ENCODE peak calls at places on chromosome 10, in nine cellular contexts. One of them, this sample, is unnamed.

GRCh38 chr10:73650537-73651331 is 5.1 kb downstream of the SYNPO2L start:
- DNase-seq in T-helper 9 cell: no peak
- DNase-seq in renal cortical epithelial cell: no peak
- DNase-seq in NCI-H2081: no peak
- DNase-seq in stimulated activated CD4-positive, alpha-beta T cell treated with anti-CD3 and anti-CD28 coated beads, Interleukin-1b, Interleukin-23, amount 100 ng/mL, for 24 hours: no peak
- DNase-seq in COLO829: no peak
- DNase-seq in iris pigment epithelial cell: peak
- DNase-seq in stimulated activated CD8-positive, alpha-beta memory T cell treated with anti-CD3 and anti-CD28 coated beads, Interleukin-15, amount 100 ng/mL, for 24 hours: no peak
- DNase-seq in NCI-H460: no peak
- DNase-seq in this sample: no peak

GRCh38 chr10:71436268-71436922 is 39.7 kb downstream of the CDH23 start:
- DNase-seq in stimulated activated CD8-positive, alpha-beta memory T cell treated with anti-CD3 and anti-CD28 coated beads, Interleukin-15, amount 100 ng/mL, for 24 hours: no peak
- DNase-seq in stimulated activated CD4-positive, alpha-beta T cell treated with anti-CD3 and anti-CD28 coated beads, Interleukin-1b, Interleukin-23, amount 100 ng/mL, for 24 hours: no peak
- DNase-seq in iris pigment epithelial cell: no peak
- DNase-seq in renal cortical epithelial cell: no peak
- DNase-seq in COLO829: no peak
- DNase-seq in T-helper 9 cell: no peak
- DNase-seq in NCI-H460: no peak
- DNase-seq in NCI-H2081: no peak
- DNase-seq in this sample: no peak

GRCh38 chr10:6511347-6511746 is 68.7 kb downstream of the PRKCQ start:
- DNase-seq in stimulated activated CD4-positive, alpha-beta T cell treated with anti-CD3 and anti-CD28 coated beads, Interleukin-1b, Interleukin-23, amount 100 ng/mL, for 24 hours: no peak
- DNase-seq in T-helper 9 cell: no peak
- DNase-seq in NCI-H2081: no peak
- DNase-seq in NCI-H460: no peak
- DNase-seq in iris pigment epithelial cell: no peak
- DNase-seq in renal cortical epithelial cell: no peak
- DNase-seq in stimulated activated CD8-positive, alpha-beta memory T cell treated with anti-CD3 and anti-CD28 coated beads, Interleukin-15, amount 100 ng/mL, for 24 hours: no peak
- DNase-seq in COLO829: no peak
- DNase-seq in this sample: no peak

GRCh38 chr10:77583527-77583926 is 54.1 kb downstream of the KCNMA1 start:
- DNase-seq in iris pigment epithelial cell: no peak
- DNase-seq in T-helper 9 cell: no peak
- DNase-seq in NCI-H2081: no peak
- DNase-seq in renal cortical epithelial cell: no peak
- DNase-seq in NCI-H460: no peak
- DNase-seq in stimulated activated CD8-positive, alpha-beta memory T cell treated with anti-CD3 and anti-CD28 coated beads, Interleukin-15, amount 100 ng/mL, for 24 hours: no peak
- DNase-seq in stimulated activated CD4-positive, alpha-beta T cell treated with anti-CD3 and anti-CD28 coated beads, Interleukin-1b, Interleukin-23, amount 100 ng/mL, for 24 hours: no peak
- DNase-seq in COLO829: no peak
- DNase-seq in this sample: no peak

GRCh38 chr10:100345570-100346330 is 1.3 kb upstream of the SCD start:
- DNase-seq in renal cortical epithelial cell: peak
- DNase-seq in T-helper 9 cell: no peak
- DNase-seq in NCI-H460: peak
- DNase-seq in stimulated activated CD4-positive, alpha-beta T cell treated with anti-CD3 and anti-CD28 coated beads, Interleukin-1b, Interleukin-23, amount 100 ng/mL, for 24 hours: no peak
- DNase-seq in NCI-H2081: no peak
- DNase-seq in COLO829: no peak
- DNase-seq in iris pigment epithelial cell: peak
- DNase-seq in stimulated activated CD8-positive, alpha-beta memory T cell treated with anti-CD3 and anti-CD28 coated beads, Interleukin-15, amount 100 ng/mL, for 24 hours: no peak
- DNase-seq in this sample: no peak

GRCh38 chr10:132714906-132715790 is 70.8 kb downstream of the NKX6-2 start:
- DNase-seq in COLO829: no peak
- DNase-seq in stimulated activated CD8-positive, alpha-beta memory T cell treated with anti-CD3 and anti-CD28 coated beads, Interleukin-15, amount 100 ng/mL, for 24 hours: no peak
- DNase-seq in renal cortical epithelial cell: no peak
- DNase-seq in stimulated activated CD4-positive, alpha-beta T cell treated with anti-CD3 and anti-CD28 coated beads, Interleukin-1b, Interleukin-23, amount 100 ng/mL, for 24 hours: no peak
- DNase-seq in iris pigment epithelial cell: no peak
- DNase-seq in NCI-H2081: no peak
- DNase-seq in NCI-H460: no peak
- DNase-seq in T-helper 9 cell: no peak
- DNase-seq in this sample: no peak

GRCh38 chr10:32943854-32944661 is 14.0 kb downstream of the ITGB1 start:
- DNase-seq in renal cortical epithelial cell: no peak
- DNase-seq in NCI-H460: no peak
- DNase-seq in iris pigment epithelial cell: no peak
- DNase-seq in T-helper 9 cell: no peak
- DNase-seq in COLO829: no peak
- DNase-seq in stimulated activated CD8-positive, alpha-beta memory T cell treated with anti-CD3 and anti-CD28 coated beads, Interleukin-15, amount 100 ng/mL, for 24 hours: no peak
- DNase-seq in stimulated activated CD4-positive, alpha-beta T cell treated with anti-CD3 and anti-CD28 coated beads, Interleukin-1b, Interleukin-23, amount 100 ng/mL, for 24 hours: no peak
- DNase-seq in NCI-H2081: no peak
- DNase-seq in this sample: no peak

GRCh38 chr10:70584941-70585544 is 17.5 kb downstream of the PRF1 start:
- DNase-seq in T-helper 9 cell: no peak
- DNase-seq in iris pigment epithelial cell: peak
- DNase-seq in COLO829: no peak
- DNase-seq in NCI-H2081: peak
- DNase-seq in renal cortical epithelial cell: peak
- DNase-seq in stimulated activated CD4-positive, alpha-beta T cell treated with anti-CD3 and anti-CD28 coated beads, Interleukin-1b, Interleukin-23, amount 100 ng/mL, for 24 hours: no peak
- DNase-seq in stimulated activated CD8-positive, alpha-beta memory T cell treated with anti-CD3 and anti-CD28 coated beads, Interleukin-15, amount 100 ng/mL, for 24 hours: no peak
- DNase-seq in NCI-H460: no peak
- DNase-seq in this sample: peak

GRCh38 chr10:50469288-50469687 is 154.5 kb downstream of the SGMS1 start:
- DNase-seq in stimulated activated CD8-positive, alpha-beta memory T cell treated with anti-CD3 and anti-CD28 coated beads, Interleukin-15, amount 100 ng/mL, for 24 hours: no peak
- DNase-seq in stimulated activated CD4-positive, alpha-beta T cell treated with anti-CD3 and anti-CD28 coated beads, Interleukin-1b, Interleukin-23, amount 100 ng/mL, for 24 hours: no peak
- DNase-seq in renal cortical epithelial cell: peak
- DNase-seq in iris pigment epithelial cell: peak
- DNase-seq in NCI-H2081: no peak
- DNase-seq in COLO829: no peak
- DNase-seq in NCI-H460: no peak
- DNase-seq in T-helper 9 cell: no peak
- DNase-seq in this sample: no peak

GRCh38 chr10:100318201-100318600 is 11.8 kb downstream of the PKD2L1 start:
- DNase-seq in NCI-H460: no peak
- DNase-seq in stimulated activated CD4-positive, alpha-beta T cell treated with anti-CD3 and anti-CD28 coated beads, Interleukin-1b, Interleukin-23, amount 100 ng/mL, for 24 hours: no peak
- DNase-seq in renal cortical epithelial cell: no peak
- DNase-seq in COLO829: no peak
- DNase-seq in stimulated activated CD8-positive, alpha-beta memory T cell treated with anti-CD3 and anti-CD28 coated beads, Interleukin-15, amount 100 ng/mL, for 24 hours: no peak
- DNase-seq in T-helper 9 cell: no peak
- DNase-seq in iris pigment epithelial cell: no peak
- DNase-seq in NCI-H2081: no peak
- DNase-seq in this sample: no peak